ENCODE peak calls at places on chromosome 13, in five cellular contexts. W is tibial nerve, R is ascending aorta, F is neural progenitor cell, G is right lobe of liver. P is an unnamed sample.

GRCh38 chr13:58955546-58956385 is 1208.0 kb downstream of the DIAPH3 start:
- DNase-seq in W (no peak), F (no peak), R (no peak), G (no peak), P (peak)

GRCh38 chr13:60754211-60754610 is 357.2 kb downstream of the TDRD3 start:
- DNase-seq in R (no peak), W (no peak), F (peak), G (no peak), P (no peak)

GRCh38 chr13:30395192-30396158 is 26.8 kb upstream of the UBE2L5 start:
- DNase-seq in G (peak), R (peak), W (peak), F (peak), P (peak)

GRCh38 chr13:101846701-101847100 is 394.2 kb downstream of the ITGBL1 start:
- DNase-seq in W (no peak), G (no peak), R (no peak), F (no peak), P (no peak)

GRCh38 chr13:21124853-21125252 is 51.5 kb downstream of the SKA3 start:
- DNase-seq in G (no peak), F (peak), W (no peak), R (no peak), P (no peak)

GRCh38 chr13:72652681-72653080 is 74.7 kb downstream of the MZT1 start:
- DNase-seq in G (no peak), R (no peak), W (no peak), F (no peak), P (no peak)

GRCh38 chr13:36619535-36619934 is 54.3 kb upstream of the SERTM1 start:
- DNase-seq in W (no peak), R (no peak), F (no peak), G (no peak), P (no peak)

GRCh38 chr13:101331731-101332130 is 84.6 kb downstream of the NALCN start:
- DNase-seq in G (no peak), R (no peak), W (no peak), F (peak), P (no peak)

GRCh38 chr13:25992076-25992475 is 59.7 kb downstream of the SHISA2 start:
- DNase-seq in G (no peak), R (no peak), F (no peak), W (no peak), P (no peak)

GRCh38 chr13:111958612-111959395 is 108.1 kb upstream of the SOX1 start:
- DNase-seq in G (no peak), F (no peak), R (no peak), W (no peak), P (no peak)

GRCh38 chr13:84086847-84087162 is 204.5 kb upstream of the SLITRK1 start:
- DNase-seq in R (no peak), W (no peak), G (no peak), F (no peak), P (no peak)

GRCh38 chr13:42068886-42069285 is 20.4 kb downstream of the DGKH start:
- DNase-seq in F (no peak), G (no peak), W (no peak), R (no peak), P (no peak)
- TF ChIP-seq CTCF in F (no peak), G (no peak), W (no peak), R (no peak), P (no peak)

GRCh38 chr13:91348906-91349435 is 1.5 kb downstream of the MIR17HG start:
- DNase-seq in W (peak), G (peak), F (peak), R (peak), P (peak)

GRCh38 chr13:91347212-91347995 is at the start of gene MIR17HG:
- DNase-seq in W (peak), G (peak), F (peak), R (peak), P (peak)

GRCh38 chr13:91347996-91348905 is 764 bp downstream of the MIR17HG start:
- DNase-seq in W (peak), G (peak), R (peak), F (peak), P (peak)

GRCh38 chr13:91346062-91346461 is 1.4 kb upstream of the MIR17HG start:
- DNase-seq in W (no peak), G (no peak), R (no peak), F (no peak), P (no peak)

DNA sequence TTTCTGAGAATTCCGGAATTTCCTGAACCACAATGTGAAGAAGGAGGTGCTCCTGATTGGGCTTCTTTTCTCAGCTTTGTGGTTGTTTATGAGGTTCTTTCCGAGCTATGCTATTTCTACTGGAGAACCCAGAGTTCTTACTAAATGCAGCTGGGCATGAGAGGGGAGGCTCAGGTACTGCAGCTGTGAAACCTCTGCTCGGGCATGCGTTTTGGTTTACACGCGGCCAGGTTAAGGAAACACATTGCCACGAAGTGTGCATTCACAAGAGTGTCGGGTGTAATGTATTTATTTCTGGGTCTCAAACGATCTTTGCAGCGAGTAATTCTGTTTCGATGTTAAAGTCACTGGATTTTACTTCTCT is 657 bp upstream of the MIR17HG start:
- DNase-seq in G (peak), W (no peak), R (no peak), F (peak), P (peak)
- H3K4me3 ChIP-seq in G (peak), W (peak), R (peak), F (peak), P (peak)

GRCh38 chr13:45368571-45368970 is 27.6 kb upstream of the TPT1 start:
- DNase-seq in R (no peak), G (no peak), F (no peak), W (no peak), P (no peak)

GRCh38 chr13:45372189-45373115 is 31.5 kb upstream of the TPT1 start:
- DNase-seq in G (no peak), W (no peak), F (no peak), R (no peak), P (no peak)

GRCh38 chr13:45373116-45373606 is 32.2 kb upstream of the TPT1 start:
- DNase-seq in R (no peak), G (no peak), W (no peak), F (no peak), P (no peak)

GRCh38 chr13:45369116-45369515 is 28.1 kb upstream of the TPT1 start:
- DNase-seq in F (no peak), R (no peak), W (no peak), G (no peak), P (no peak)

DNA sequence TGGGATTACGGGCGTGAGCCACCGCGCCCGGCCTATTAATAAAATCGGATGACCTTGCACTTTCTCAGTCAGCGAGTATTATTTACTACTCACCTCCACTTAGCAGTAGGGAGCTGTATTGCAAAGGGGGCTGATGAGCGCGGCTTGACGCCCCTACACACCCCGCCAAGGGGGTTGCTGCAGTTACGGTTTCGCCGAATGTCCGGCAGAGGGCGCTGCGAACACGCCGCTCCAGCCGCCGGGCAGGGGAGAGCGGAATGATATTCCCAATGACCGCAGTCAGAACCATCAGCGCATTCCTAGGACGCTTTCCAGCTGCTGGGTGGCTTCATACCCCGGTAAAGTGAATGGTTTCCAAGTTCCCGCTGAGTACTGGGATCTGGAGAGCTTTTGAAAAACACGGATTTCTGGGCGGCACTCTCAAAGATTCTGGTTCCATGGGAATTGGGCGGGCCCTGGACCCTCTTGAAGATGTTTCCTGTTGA is 30.0 kb upstream of the TPT1 start:
- DNase-seq in G (peak), F (peak), R (peak), W (peak), P (peak)
- TF ChIP-seq CTCF in G (peak), F (peak), R (peak), W (peak), P (peak)

DNA sequence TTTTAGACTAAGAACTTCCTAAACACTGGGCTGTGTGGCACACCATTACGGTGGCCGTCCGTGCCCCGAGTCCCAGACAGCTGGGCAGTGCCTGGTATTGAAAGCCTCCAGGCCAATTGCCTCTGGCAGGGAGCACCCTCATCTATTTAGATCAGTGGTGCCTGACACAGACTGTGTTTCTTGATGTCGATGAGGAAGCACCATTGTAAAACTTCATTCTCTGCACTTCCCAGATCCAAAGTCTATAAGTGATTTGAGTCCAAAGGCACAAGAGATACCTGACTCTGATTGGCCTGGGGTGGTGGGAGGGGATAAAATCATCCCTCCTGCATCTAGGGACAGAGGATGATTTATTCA is 8.5 kb upstream of the STK24 start:
- DNase-seq in W (no peak), F (no peak), G (no peak), R (no peak), P (no peak)
- H3K4me3 ChIP-seq in W (no peak), F (no peak), G (no peak), R (no peak), P (no peak)